ENCODE peak calls at places on chromosomes 12 and 14, in six cellular contexts. K, R, L, U, I and D are unnamed samples. For H3K4me1, the result is how much of the 10 kb centered on the place peaks cover.

GRCh38 chr14:105269405-105269804 is 21.1 kb downstream of the BTBD6 start:
- DNase-seq in K (no peak), R (no peak), L (no peak), U (no peak), I (no peak), D (no peak)

GRCh38 chr14:31596691-31597090 is 35.5 kb downstream of the NUBPL start:
- DNase-seq in K (no peak), R (no peak), L (no peak), U (no peak), I (no peak), D (no peak)

GRCh38 chr12:57093412-57094193 is 4.7 kb downstream of the NAB2 start:
- DNase-seq in K (peak), R (peak), L (peak), U (peak), I (peak), D (peak)

GRCh38 chr12:92145731-92146496 is at the start of gene BTG1:
- DNase-seq in K (peak), R (peak), L (peak), U (peak), I (peak), D (peak)

GRCh38 chr12:58425481-58426392 is 484.4 kb downstream of the ATP23 start:
- DNase-seq in K (no peak), R (no peak), L (peak), U (no peak), I (peak), D (no peak)

GRCh38 chr14:105830171-105830570 is 303.8 kb downstream of the TMEM121 start:
- DNase-seq in K (no peak), R (no peak), L (no peak), U (no peak), I (no peak), D (no peak)

GRCh38 chr12:2543801-2544200 is 251.0 kb upstream of the FKBP4 start:
- DNase-seq in K (no peak), R (no peak), L (no peak), U (no peak), I (no peak), D (no peak)

GRCh38 chr12:73308079-73308478 is 1035.9 kb downstream of the TRHDE start:
- DNase-seq in K (no peak), R (no peak), L (no peak), U (no peak), I (no peak), D (no peak)

GRCh38 chr12:34166427-34167060 is 144.2 kb downstream of the ALG10 start:
- DNase-seq in K (no peak), R (peak), L (no peak), U (no peak), I (no peak), D (no peak)

GRCh38 chr14:87966816-87967215 is 26.2 kb downstream of the GALC start:
- DNase-seq in K (no peak), R (no peak), L (no peak), U (no peak), I (no peak), D (no peak)

GRCh38 chr12:107480836-107481608 is 204.6 kb upstream of the PWP1 start:
- DNase-seq in K (no peak), R (no peak), L (no peak), U (no peak), I (no peak), D (no peak)

GRCh38 chr12:6122211-6122610 is 2.3 kb downstream of the VWF start:
- DNase-seq in K (no peak), R (no peak), L (no peak), U (no peak), I (no peak), D (peak)

DNA sequence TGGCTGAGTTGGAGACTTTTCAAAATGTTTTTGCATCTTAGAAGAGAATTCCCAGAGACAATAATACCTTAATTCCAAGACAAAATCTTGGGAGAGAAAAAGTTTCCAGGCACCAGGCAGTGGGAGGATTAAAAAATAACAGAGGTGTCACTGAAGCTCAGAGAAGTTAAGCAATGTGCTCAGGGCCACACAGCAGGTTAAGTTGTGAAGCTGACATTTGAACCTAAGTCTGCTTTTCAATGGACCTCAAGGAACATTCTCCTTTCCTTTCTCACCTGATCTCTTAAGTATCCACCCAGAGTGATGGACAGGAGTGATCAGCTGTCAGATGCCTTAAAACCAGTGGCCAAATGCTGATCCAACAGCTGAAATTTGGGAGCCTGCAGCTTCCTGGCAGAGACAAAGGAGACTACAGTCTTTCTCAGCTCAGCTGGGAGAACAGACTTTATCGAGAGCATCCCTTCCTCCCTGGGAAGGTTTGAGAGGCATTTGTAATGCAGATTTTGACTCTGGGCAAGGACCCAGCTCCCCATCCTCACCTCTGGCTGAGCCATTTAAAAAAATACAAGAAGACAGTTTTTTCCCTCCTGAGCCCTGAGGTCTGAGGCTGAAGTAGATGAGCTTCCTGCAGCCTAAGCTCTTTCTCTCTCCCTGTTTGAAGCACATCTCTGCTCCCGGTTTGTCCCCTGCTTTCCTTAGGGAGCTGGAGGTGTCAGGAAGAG is 174.9 kb upstream of the RPH3A start:
- DNase-seq in K (no peak), R (no peak), L (no peak), U (no peak), I (no peak), D (no peak)
- H3K4me1 ChIP-seq in K (under half), R (under half), L (under half), U (under half), I (under half), D (under half)

GRCh38 chr12:67784831-67785230 is 136.3 kb downstream of the DYRK2 start:
- DNase-seq in K (no peak), R (no peak), L (no peak), U (no peak), I (no peak), D (no peak)

GRCh38 chr12:67780580-67781084 is 132.1 kb downstream of the DYRK2 start:
- DNase-seq in K (no peak), R (no peak), L (no peak), U (no peak), I (no peak), D (no peak)

GRCh38 chr12:67782573-67782972 is 134.0 kb downstream of the DYRK2 start:
- DNase-seq in K (no peak), R (no peak), L (no peak), U (no peak), I (no peak), D (no peak)

GRCh38 chr12:67786086-67786485 is 137.5 kb downstream of the DYRK2 start:
- DNase-seq in K (no peak), R (no peak), L (no peak), U (no peak), I (no peak), D (no peak)

GRCh38 chr12:67783393-67783792 is 134.8 kb downstream of the DYRK2 start:
- DNase-seq in K (no peak), R (no peak), L (no peak), U (no peak), I (no peak), D (no peak)
- H3K4me1 ChIP-seq in K (under half), R (under half), L (under half), U (under half), I (under half), D (under half)

GRCh38 chr12:79689041-79689476 is 1.7 kb downstream of the PAWR start:
- DNase-seq in K (no peak), R (no peak), L (no peak), U (no peak), I (no peak), D (no peak)

GRCh38 chr12:79688376-79689040 is 2.3 kb downstream of the PAWR start:
- DNase-seq in K (no peak), R (no peak), L (no peak), U (no peak), I (no peak), D (no peak)

GRCh38 chr12:79686171-79686570 is 4.6 kb downstream of the PAWR start:
- DNase-seq in K (no peak), R (no peak), L (no peak), U (no peak), I (no peak), D (no peak)

GRCh38 chr12:79689477-79690155 is 1.1 kb downstream of the PAWR start:
- DNase-seq in K (no peak), R (peak), L (peak), U (peak), I (peak), D (peak)

DNA sequence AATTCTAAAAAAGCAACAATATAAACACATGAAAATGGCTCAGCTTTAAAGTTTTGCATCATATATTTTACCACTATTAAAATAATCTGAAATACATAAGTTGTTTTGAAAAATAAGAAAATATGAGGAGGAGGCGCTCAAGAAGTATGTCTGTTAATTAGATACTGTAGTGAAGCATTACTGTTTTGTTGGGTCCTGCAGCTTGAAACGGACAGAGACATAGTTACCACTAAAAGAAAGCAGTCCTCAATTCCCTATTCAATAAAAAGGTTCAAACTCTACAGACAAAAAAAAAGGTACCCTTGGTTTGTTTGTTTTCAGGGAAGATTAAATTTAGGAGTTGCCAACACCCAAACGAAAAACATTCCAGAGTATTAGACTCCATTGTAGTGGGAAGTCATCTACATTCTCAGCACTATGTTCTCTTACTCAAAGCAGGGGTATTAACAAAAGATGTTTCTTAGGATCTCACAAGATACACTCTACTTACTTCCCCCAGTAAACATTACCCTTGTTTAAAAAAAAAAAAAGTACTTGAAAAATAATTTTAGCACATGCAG is 3.0 kb downstream of the PAWR start:
- DNase-seq in K (no peak), R (no peak), L (no peak), U (no peak), I (no peak), D (no peak)
- H3K4me1 ChIP-seq in K (under half), R (under half), L (under half), U (under half), I (under half), D (under half)

GRCh38 chr12:10070380-10070779 is 28.4 kb downstream of the CLEC1A start:
- DNase-seq in K (no peak), R (no peak), L (no peak), U (no peak), I (no peak), D (no peak)

GRCh38 chr12:10069099-10069498 is 29.7 kb downstream of the CLEC1A start:
- DNase-seq in K (no peak), R (no peak), L (no peak), U (no peak), I (no peak), D (no peak)

GRCh38 chr12:10068634-10069033 is 30.2 kb downstream of the CLEC1A start:
- DNase-seq in K (no peak), R (no peak), L (no peak), U (no peak), I (no peak), D (no peak)

GRCh38 chr12:10067259-10067658 is 31.5 kb downstream of the CLEC1A start:
- DNase-seq in K (no peak), R (no peak), L (no peak), U (no peak), I (no peak), D (no peak)

GRCh38 chr12:10067942-10068341 is 30.8 kb downstream of the CLEC1A start:
- DNase-seq in K (no peak), R (no peak), L (no peak), U (no peak), I (no peak), D (no peak)
- H3K4me1 ChIP-seq in K (under half), R (under half), L (under half), U (under half), I (under half), D (under half)

GRCh38 chr12:32545413-32545970 is 133.6 kb upstream of the DNM1L start:
- DNase-seq in K (no peak), R (no peak), L (no peak), U (no peak), I (no peak), D (no peak)
- H3K4me1 ChIP-seq in K (under half), R (half or more), L (under half), U (half or more), I (under half), D (under half)

GRCh38 chr12:68638721-68639395 is 28.2 kb downstream of the RAP1B start:
- DNase-seq in K (no peak), R (no peak), L (no peak), U (no peak), I (no peak), D (no peak)

GRCh38 chr12:68636268-68636667 is 25.6 kb downstream of the RAP1B start:
- DNase-seq in K (no peak), R (no peak), L (no peak), U (no peak), I (no peak), D (no peak)

GRCh38 chr12:68638171-68638570 is 27.5 kb downstream of the RAP1B start:
- DNase-seq in K (no peak), R (no peak), L (no peak), U (no peak), I (no peak), D (no peak)

GRCh38 chr12:68639396-68639767 is 28.7 kb downstream of the RAP1B start:
- DNase-seq in K (no peak), R (no peak), L (no peak), U (no peak), I (no peak), D (no peak)

GRCh38 chr12:68641138-68641537 is 30.4 kb downstream of the RAP1B start:
- DNase-seq in K (peak), R (no peak), L (no peak), U (no peak), I (no peak), D (no peak)
- H3K4me1 ChIP-seq in K (half or more), R (under half), L (under half), U (half or more), I (under half), D (under half)

GRCh38 chr12:24416423-24417109 is 467.1 kb upstream of the SOX5 start:
- DNase-seq in K (no peak), R (no peak), L (no peak), U (no peak), I (no peak), D (no peak)

GRCh38 chr12:24415934-24416333 is 466.5 kb upstream of the SOX5 start:
- DNase-seq in K (no peak), R (no peak), L (no peak), U (no peak), I (no peak), D (no peak)

GRCh38 chr12:24418157-24418556 is 468.7 kb upstream of the SOX5 start:
- DNase-seq in K (no peak), R (no peak), L (no peak), U (no peak), I (no peak), D (no peak)

GRCh38 chr12:24411948-24412347 is 462.5 kb upstream of the SOX5 start:
- DNase-seq in K (no peak), R (no peak), L (no peak), U (no peak), I (no peak), D (no peak)

GRCh38 chr12:24414421-24414820 is 465.0 kb upstream of the SOX5 start:
- DNase-seq in K (no peak), R (no peak), L (no peak), U (no peak), I (no peak), D (no peak)
- H3K4me1 ChIP-seq in K (under half), R (under half), L (under half), U (under half), I (under half), D (under half)

GRCh38 chr12:128790653-128791373 is 32.9 kb downstream of the SLC15A4 start:
- DNase-seq in K (no peak), R (no peak), L (no peak), U (no peak), I (no peak), D (no peak)

GRCh38 chr12:128789356-128789929 is 34.3 kb downstream of the SLC15A4 start:
- DNase-seq in K (no peak), R (no peak), L (no peak), U (no peak), I (no peak), D (no peak)

GRCh38 chr12:128792398-128792797 is 31.4 kb downstream of the SLC15A4 start:
- DNase-seq in K (no peak), R (no peak), L (no peak), U (peak), I (no peak), D (no peak)

GRCh38 chr12:128791395-128792322 is 32.1 kb downstream of the SLC15A4 start:
- DNase-seq in K (no peak), R (no peak), L (no peak), U (no peak), I (no peak), D (no peak)

DNA sequence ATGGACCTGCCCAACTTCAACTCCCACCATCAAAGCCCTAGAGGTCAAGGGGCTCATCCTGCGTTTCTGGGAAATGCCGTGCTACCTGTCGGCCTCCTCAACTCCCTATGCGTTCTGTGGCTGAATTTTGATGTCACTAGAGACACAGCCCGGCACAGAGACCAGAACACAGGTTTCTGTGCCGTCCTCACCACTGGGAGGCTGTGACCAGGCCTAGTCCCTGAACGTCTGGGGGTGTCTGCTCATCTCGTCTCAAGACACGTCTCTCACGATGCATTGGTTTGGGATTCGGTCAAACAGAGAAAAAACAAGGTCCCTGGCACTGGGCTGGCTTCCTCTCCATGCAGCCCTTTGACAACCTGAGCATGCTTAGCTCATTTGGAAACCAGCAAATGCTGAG is 33.5 kb downstream of the SLC15A4 start:
- DNase-seq in K (no peak), R (no peak), L (no peak), U (no peak), I (no peak), D (no peak)
- H3K4me1 ChIP-seq in K (under half), R (under half), L (under half), U (under half), I (under half), D (under half)